ENCODE peak calls at places on chromosomes 16 and 17, in five cellular contexts. K is esophagus squamous epithelium, T is IMR-90, B is NB4, W is body of pancreas. C is an unnamed sample.

GRCh38 chr16:13958438-13958837 is 38.5 kb downstream of the ERCC4 start:
- DNase-seq in T (no peak), W (no peak), K (no peak), B (no peak), C (no peak)

GRCh38 chr17:80036715-80037477 is 454 bp downstream of the CCDC40 start:
- DNase-seq in B (no peak), W (peak), K (no peak), T (no peak), C (peak)

GRCh38 chr16:79184464-79184863 is 416.1 kb downstream of the MAF start:
- DNase-seq in T (no peak), K (no peak), B (no peak), W (no peak), C (no peak)

GRCh38 chr17:79778504-79779087 is 648 bp downstream of the CBX2 start:
- DNase-seq in W (no peak), B (peak), K (no peak), T (no peak), C (no peak)

GRCh38 chr16:1494129-1494640 is 1.0 kb downstream of the TELO2 start:
- DNase-seq in K (no peak), B (peak), T (peak), W (peak), C (peak)

GRCh38 chr17:42288078-42288984 is at the start of gene STAT5A:
- DNase-seq in B (peak), T (peak), K (peak), W (peak), C (peak)

GRCh38 chr17:787641-788221 is 5.6 kb downstream of the MRM3 start:
- DNase-seq in B (no peak), K (no peak), T (no peak), W (peak), C (peak)

GRCh38 chr17:28613916-28614315 is at the start of gene RSKR:
- DNase-seq in W (peak), T (no peak), K (no peak), B (peak), C (no peak)

GRCh38 chr16:1989209-1989825 is 453 bp upstream of the SYNGR3 start:
- DNase-seq in T (no peak), K (no peak), B (no peak), W (peak), C (no peak)

GRCh38 chr16:73193464-73193863 is 145.5 kb upstream of the ZFHX3 start:
- DNase-seq in B (no peak), W (no peak), T (no peak), K (no peak), C (no peak)

GRCh38 chr16:56606071-56606687 is 2.2 kb upstream of the MT2A start:
- DNase-seq in T (peak), B (no peak), W (no peak), K (no peak), C (no peak)

GRCh38 chr17:38572665-38573365 is 32.9 kb downstream of the SRCIN1 start:
- DNase-seq in T (no peak), B (peak), W (peak), K (no peak), C (no peak)

GRCh38 chr16:72060405-72060804 is 2.6 kb upstream of the HPR start:
- DNase-seq in W (no peak), T (no peak), B (no peak), K (no peak), C (no peak)

GRCh38 chr17:66625321-66625767 is 209.6 kb upstream of the CACNG5 start:
- DNase-seq in K (no peak), B (peak), W (no peak), T (peak), C (no peak)

GRCh38 chr17:69501591-69502468 is 87.3 kb downstream of the MAP2K6 start:
- DNase-seq in T (peak), K (no peak), W (peak), B (peak), C (peak)

GRCh38 chr16:51408357-51408756 is 257.3 kb upstream of the SALL1 start:
- DNase-seq in T (peak), K (no peak), B (no peak), W (peak), C (no peak)

GRCh38 chr17:28519236-28519635 is 13.1 kb downstream of the FOXN1 start:
- DNase-seq in B (no peak), W (no peak), K (no peak), T (no peak), C (no peak)

GRCh38 chr17:58755269-58755576 is 431 bp upstream of the PPM1E start:
- DNase-seq in B (no peak), K (no peak), T (no peak), W (no peak), C (no peak)

GRCh38 chr16:20740007-20740883 is 1.4 kb downstream of the THUMPD1 start:
- DNase-seq in K (no peak), T (no peak), B (peak), W (peak), C (no peak)

GRCh38 chr16:56041556-56042140 is 149.6 kb upstream of the GNAO1 start:
- DNase-seq in W (peak), K (no peak), B (peak), T (no peak), C (no peak)

GRCh38 chr17:82874011-82874835 is 34.4 kb upstream of the ZNF750 start:
- DNase-seq in B (no peak), T (no peak), K (no peak), W (no peak), C (no peak)

GRCh38 chr17:1416414-1416813 is 16.4 kb upstream of the YWHAE start:
- DNase-seq in W (no peak), K (no peak), T (no peak), B (no peak), C (no peak)

GRCh38 chr17:1552911-1553310 is 9.7 kb downstream of the PITPNA start:
- DNase-seq in T (no peak), K (no peak), W (no peak), B (no peak), C (no peak)

GRCh38 chr17:58121925-58122324 is 26.3 kb upstream of the OR4D1 start:
- DNase-seq in K (no peak), T (peak), B (peak), W (no peak), C (no peak)

GRCh38 chr17:2595200-2595599 is 1.7 kb downstream of the PAFAH1B1 start:
- DNase-seq in W (no peak), T (no peak), B (no peak), K (no peak), C (no peak)

GRCh38 chr16:46688101-46688656 is 799 bp downstream of the VPS35 start:
- DNase-seq in K (no peak), T (peak), W (no peak), B (peak), C (no peak)

GRCh38 chr16:89102035-89102776 is 8.6 kb downstream of the ACSF3 start:
- DNase-seq in K (no peak), T (no peak), B (peak), W (no peak), C (no peak)

GRCh38 chr16:89103781-89104180 is 10.1 kb downstream of the ACSF3 start:
- DNase-seq in T (no peak), W (no peak), K (no peak), B (no peak), C (no peak)

GRCh38 chr16:89104303-89104702 is 10.7 kb downstream of the ACSF3 start:
- DNase-seq in T (no peak), K (no peak), W (no peak), B (no peak), C (no peak)

GRCh38 chr16:89102777-89103073 is 9.1 kb downstream of the ACSF3 start:
- DNase-seq in W (no peak), B (no peak), K (no peak), T (no peak), C (no peak)

GRCh38 chr16:89103156-89103555 is 9.5 kb downstream of the ACSF3 start:
- DNase-seq in B (no peak), W (no peak), K (no peak), T (no peak), C (no peak)
- TF ChIP-seq POLR2A in B (no peak), W (no peak), K (no peak), T (no peak), C (no peak)

DNA sequence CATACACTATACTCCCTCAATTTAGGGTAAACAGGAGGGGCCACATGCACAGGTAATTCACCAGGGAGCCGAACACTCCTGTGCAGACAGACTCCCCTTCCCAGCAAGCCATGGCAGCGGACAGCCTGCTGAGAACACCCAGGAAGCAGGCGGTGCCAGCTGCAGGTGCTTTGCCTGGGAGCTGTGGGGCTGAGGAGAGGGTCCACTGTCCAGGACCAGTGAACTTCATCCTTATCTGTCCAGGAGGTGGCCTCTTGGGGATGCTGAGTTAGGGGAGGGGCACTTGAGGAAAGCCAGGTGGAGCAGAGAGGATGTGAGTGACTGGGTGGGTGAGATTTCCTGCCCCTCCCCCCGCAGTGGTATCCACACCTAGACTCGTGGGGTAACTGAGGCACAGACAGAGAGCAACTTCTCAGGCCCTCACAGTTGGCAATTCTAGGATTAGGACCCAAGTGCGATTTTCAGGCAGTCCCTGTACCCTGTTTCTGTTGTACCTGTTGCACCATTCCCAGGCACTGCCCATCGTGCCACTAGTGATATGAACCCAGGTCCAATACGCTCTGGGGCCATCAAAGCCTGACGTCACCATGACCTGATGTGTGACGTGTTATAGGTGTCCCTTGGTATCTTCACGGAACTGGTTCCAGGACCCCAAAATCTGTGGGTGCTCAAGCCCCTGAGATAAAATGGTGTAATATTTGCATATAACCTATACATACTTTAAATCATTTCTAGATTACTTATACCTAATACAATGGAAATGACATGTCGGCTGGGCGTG is 1.2 kb downstream of the GRN start:
- DNase-seq in B (no peak), W (no peak), T (no peak), K (no peak), C (no peak)
- TF ChIP-seq CTCF in B (no peak), W (no peak), T (no peak), K (no peak), C (no peak)

DNA sequence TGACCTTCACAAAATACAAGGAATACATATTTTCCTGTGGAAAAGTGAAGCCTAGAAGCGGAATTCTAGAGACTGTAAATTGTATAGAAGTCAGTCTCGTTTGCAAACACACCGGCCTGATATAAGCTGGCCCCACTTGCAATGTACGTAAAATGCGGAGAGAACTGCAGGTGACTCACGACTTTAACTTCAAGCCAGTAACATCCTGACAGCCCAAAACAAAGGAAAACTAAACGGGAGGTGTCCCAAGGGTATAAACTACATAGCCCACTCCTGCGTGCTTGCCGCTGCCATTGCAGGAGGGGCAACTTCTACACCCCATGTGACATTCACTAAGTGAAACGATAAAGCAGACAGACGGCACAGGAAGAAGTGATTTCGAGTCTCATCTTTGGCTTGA is 101.6 kb downstream of the CYTH1 start:
- DNase-seq in K (no peak), B (no peak), W (no peak), T (no peak), C (no peak)
- TF ChIP-seq POLR2A in K (no peak), B (no peak), W (no peak), T (no peak), C (no peak)

DNA sequence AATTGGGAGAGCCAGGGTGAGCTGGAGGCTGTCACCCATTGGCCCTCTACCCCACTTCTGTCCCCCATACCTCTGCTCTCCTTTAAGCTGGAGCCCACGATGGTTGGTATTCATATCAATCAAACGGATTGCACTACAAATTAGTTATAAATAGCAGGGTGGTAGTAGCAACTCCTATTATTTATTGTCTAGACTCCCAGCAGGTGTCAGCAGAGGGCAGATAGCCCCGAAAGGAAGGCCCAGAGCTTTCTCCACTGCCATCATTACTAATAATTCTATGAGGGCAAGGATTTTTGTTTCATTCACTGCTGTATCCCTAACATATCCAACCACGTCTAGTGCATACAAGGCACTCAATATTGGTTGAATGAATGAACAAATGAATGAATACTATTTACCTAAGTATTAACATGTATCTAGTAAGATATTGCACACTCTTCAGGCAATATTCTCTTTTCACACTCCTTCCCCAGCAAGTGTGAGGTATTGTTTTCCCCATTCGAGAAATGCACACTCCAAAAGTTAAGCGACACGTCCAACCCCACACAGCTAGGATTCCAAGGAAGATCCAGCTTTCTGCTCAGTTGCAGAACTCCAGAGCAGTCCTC is 6.3 kb downstream of the C17orf50 start:
- DNase-seq in W (peak), T (peak), K (no peak), B (peak), C (no peak)
- TF ChIP-seq CTCF in W (peak), T (peak), K (peak), B (peak), C (no peak)

GRCh38 chr16:22314661-22315626 is 17.7 kb downstream of the POLR3E start:
- DNase-seq in W (no peak), B (no peak), K (no peak), T (no peak), C (no peak)
- TF ChIP-seq POLR2A in W (no peak), B (no peak), K (no peak), T (no peak), C (no peak)

GRCh38 chr16:85675528-85675927 is 13.2 kb downstream of the GINS2 start:
- DNase-seq in W (no peak), T (peak), K (no peak), B (peak), C (no peak)
- TF ChIP-seq CTCF in W (no peak), T (peak), K (peak), B (peak), C (no peak)

GRCh38 chr17:10803830-10804498 is at the start of gene TMEM238L:
- DNase-seq in W (no peak), B (no peak), K (no peak), T (no peak), C (no peak)
- TF ChIP-seq POLR2A in W (no peak), B (no peak), K (peak), T (no peak), C (no peak)

DNA sequence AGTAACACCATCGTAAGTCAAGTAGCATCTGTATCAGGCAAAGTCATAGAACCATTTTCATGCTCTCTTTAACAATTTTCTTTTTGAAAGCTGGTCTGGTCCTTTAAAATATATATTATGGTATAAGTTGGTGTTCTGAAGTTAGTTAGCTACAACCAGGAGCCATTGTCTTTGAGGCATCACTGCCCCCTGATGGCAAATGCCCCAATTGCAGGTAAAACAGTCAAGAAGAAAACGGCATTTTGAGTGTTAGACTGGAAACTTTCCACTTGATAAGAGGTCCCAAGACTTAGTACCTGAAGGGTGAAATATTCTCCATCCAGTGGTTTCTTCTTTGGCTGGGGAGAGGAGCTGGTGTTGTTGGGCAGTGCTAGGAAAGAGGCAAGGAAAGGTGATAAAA is 14.1 kb downstream of the TP53 start:
- DNase-seq in W (peak), T (no peak), B (peak), K (no peak), C (no peak)
- TF ChIP-seq CTCF in W (peak), T (peak), B (peak), K (peak), C (no peak)

GRCh38 chr17:13727441-13728171 is 125.9 kb upstream of the HS3ST3A1 start:
- DNase-seq in T (peak), K (no peak), B (peak), W (no peak), C (no peak)

GRCh38 chr17:13721705-13722104 is 120.0 kb upstream of the HS3ST3A1 start:
- DNase-seq in K (no peak), T (no peak), W (no peak), B (no peak), C (peak)

GRCh38 chr17:13728751-13729150 is 127.0 kb upstream of the HS3ST3A1 start:
- DNase-seq in B (no peak), T (peak), W (no peak), K (no peak), C (no peak)

GRCh38 chr17:13725286-13725990 is 123.7 kb upstream of the HS3ST3A1 start:
- DNase-seq in B (peak), W (no peak), K (no peak), T (peak), C (no peak)
- TF ChIP-seq POLR2A in B (no peak), W (no peak), K (no peak), T (no peak), C (no peak)

C was measured in gastrocnemius medialis.